ENCODE peak calls at places on chromosome 16, in six cellular contexts. N is H1, Y is K562, L is HCT116, S is NT2/D1, E is HepG2. T is an unnamed sample.

GRCh38 chr16:1310832-1311200 is 1.4 kb downstream of the UBE2I start:
- DNase-seq in N (no peak), Y (no peak), L (no peak), S (no peak), E (no peak), T (no peak)

GRCh38 chr16:9837481-9837880 is 344.7 kb downstream of the GRIN2A start:
- DNase-seq in N (no peak), Y (no peak), L (no peak), S (no peak), E (no peak), T (no peak)

GRCh38 chr16:82603784-82604411 is 22.9 kb upstream of the CDH13 start:
- DNase-seq in N (no peak), Y (no peak), L (peak; percentile 13), S (peak; percentile 70), E (peak; percentile 13), T (no peak)

GRCh38 chr16:75063549-75064082 is 53.0 kb downstream of the LDHD start:
- DNase-seq in N (no peak), Y (no peak), L (no peak), S (no peak), E (no peak), T (no peak)

GRCh38 chr16:17072104-17072503 is 398.7 kb downstream of the XYLT1 start:
- DNase-seq in N (no peak), Y (no peak), L (no peak), S (no peak), E (no peak), T (no peak)

GRCh38 chr16:84826558-84826941 is 6.8 kb downstream of the CRISPLD2 start:
- DNase-seq in N (no peak), Y (no peak), L (no peak), S (no peak), E (no peak), T (no peak)

GRCh38 chr16:54926166-54926838 is 4.4 kb upstream of the IRX5 start:
- DNase-seq in N (no peak), Y (no peak), L (no peak), S (no peak), E (no peak), T (no peak)

GRCh38 chr16:20997147-20997546 is 96.6 kb downstream of the LYRM1 start:
- DNase-seq in N (peak; percentile 27), Y (no peak), L (no peak), S (no peak), E (no peak), T (no peak)

GRCh38 chr16:77171750-77172635 is 19.0 kb upstream of the MON1B start:
- DNase-seq in N (no peak), Y (peak; percentile 59), L (peak; percentile 49), S (peak; percentile 58), E (peak; percentile 66), T (no peak)

GRCh38 chr16:69563605-69564580 is 1.9 kb upstream of the NFAT5 start:
- DNase-seq in N (peak; percentile 51), Y (no peak), L (no peak), S (peak; percentile 43), E (peak; percentile 49), T (peak; percentile 93)

GRCh38 chr16:83005653-83006160 is 378.9 kb downstream of the CDH13 start:
- DNase-seq in N (no peak), Y (no peak), L (no peak), S (no peak), E (no peak), T (no peak)

GRCh38 chr16:27217256-27217655 is 13.9 kb downstream of the KDM8 start:
- DNase-seq in N (no peak), Y (peak; percentile 66), L (no peak), S (peak; percentile 30), E (no peak), T (no peak)

GRCh38 chr16:9658157-9658556 is 524.1 kb downstream of the GRIN2A start:
- DNase-seq in N (peak; percentile 33), Y (no peak), L (no peak), S (no peak), E (no peak), T (no peak)

GRCh38 chr16:56514845-56515244 is 5.0 kb downstream of the BBS2 start:
- DNase-seq in N (no peak), Y (no peak), L (no peak), S (no peak), E (no peak), T (no peak)

GRCh38 chr16:86384263-86384649 is 126.1 kb upstream of the FOXF1 start:
- DNase-seq in N (no peak), Y (no peak), L (no peak), S (no peak), E (no peak), T (no peak)

GRCh38 chr16:60137891-60138290 is 1403.8 kb upstream of the GOT2 start:
- DNase-seq in N (no peak), Y (no peak), L (no peak), S (no peak), E (no peak), T (no peak)

GRCh38 chr16:87855852-87856715 is 13.2 kb downstream of the SLC7A5 start:
- DNase-seq in N (no peak), Y (no peak), L (no peak), S (no peak), E (peak; percentile 83), T (no peak)

GRCh38 chr16:49057391-49057790 is 224.2 kb downstream of the CBLN1 start:
- DNase-seq in N (no peak), Y (no peak), L (no peak), S (no peak), E (no peak), T (no peak)

GRCh38 chr16:49054606-49055005 is 227.0 kb downstream of the CBLN1 start:
- DNase-seq in N (no peak), Y (no peak), L (no peak), S (no peak), E (no peak), T (no peak)

GRCh38 chr16:49055824-49056545 is 225.7 kb downstream of the CBLN1 start:
- DNase-seq in N (no peak), Y (no peak), L (no peak), S (peak; percentile 27), E (no peak), T (no peak)

GRCh38 chr16:49058382-49058781 is 223.3 kb downstream of the CBLN1 start:
- DNase-seq in N (no peak), Y (no peak), L (no peak), S (no peak), E (no peak), T (no peak)

GRCh38 chr16:49056546-49056945 is 225.1 kb downstream of the CBLN1 start:
- DNase-seq in N (no peak), Y (no peak), L (no peak), S (no peak), E (no peak), T (no peak)
- TF ChIP-seq ZNF274 in N (no peak), Y (no peak), L (no peak), S (no peak), E (no peak), T (no peak)

DNA sequence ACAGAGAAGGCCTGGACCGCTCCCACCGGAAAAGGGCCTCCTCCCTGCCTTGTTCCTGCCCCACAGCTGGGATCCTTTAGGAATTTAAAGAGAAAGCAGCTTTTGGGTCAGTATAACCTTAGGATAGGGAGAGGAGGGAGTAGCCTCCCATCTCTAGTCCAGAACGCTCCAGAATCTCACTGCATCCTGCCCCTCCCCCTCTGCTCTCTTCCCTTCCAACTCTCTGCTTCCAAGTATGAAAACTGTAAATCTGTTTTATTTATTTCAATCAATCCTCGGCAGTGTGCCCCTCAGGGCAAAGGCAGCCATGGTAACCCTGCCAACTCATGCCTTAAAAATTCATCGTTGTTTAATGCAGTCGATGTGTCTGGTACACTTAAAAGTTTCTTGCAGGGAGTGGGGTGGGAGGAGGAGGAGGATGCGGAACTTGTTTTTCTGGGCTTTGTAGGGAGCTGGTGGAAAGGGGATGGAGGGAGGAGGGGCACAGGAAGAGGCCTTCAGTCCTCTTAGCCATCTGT is 21.2 kb upstream of the MTSS2 start:
- DNase-seq in N (no peak), Y (no peak), L (no peak), S (no peak), E (no peak), T (no peak)
- TF ChIP-seq ZNF274 in N (no peak), Y (no peak), L (no peak), S (no peak), E (no peak), T (no peak)

GRCh38 chr16:12613131-12613991 is 190.3 kb downstream of the CPPED1 start:
- DNase-seq in N (no peak), Y (peak; percentile 68), L (peak; percentile 94), S (peak; percentile 48), E (peak; percentile 100), T (peak; percentile 76)
- TF ChIP-seq ZNF274 in N (no peak), Y (no peak), L (no peak), S (no peak), E (no peak), T (no peak)

GRCh38 chr16:14177704-14178103 is 106.6 kb downstream of the MRTFB start:
- DNase-seq in N (no peak), Y (no peak), L (no peak), S (no peak), E (no peak), T (no peak)

GRCh38 chr16:14168146-14168545 is 97.0 kb downstream of the MRTFB start:
- DNase-seq in N (no peak), Y (no peak), L (no peak), S (no peak), E (no peak), T (no peak)

GRCh38 chr16:14172200-14172805 is 101.2 kb downstream of the MRTFB start:
- DNase-seq in N (no peak), Y (no peak), L (no peak), S (no peak), E (peak; percentile 48), T (no peak)
- TF ChIP-seq ZNF274 in N (no peak), Y (no peak), L (no peak), S (no peak), E (no peak), T (no peak)

GRCh38 chr16:70573451-70574121 is 50.0 kb downstream of the SF3B3 start:
- DNase-seq in N (no peak), Y (no peak), L (no peak), S (no peak), E (peak; percentile 35), T (no peak)
- TF ChIP-seq ZNF274 in N (no peak), Y (no peak), L (no peak), S (no peak), E (no peak), T (no peak)

GRCh38 chr16:78215222-78215621 is 115.8 kb downstream of the WWOX start:
- DNase-seq in N (no peak), Y (no peak), L (no peak), S (no peak), E (no peak), T (no peak)

GRCh38 chr16:78212674-78213073 is 113.2 kb downstream of the WWOX start:
- DNase-seq in N (peak; percentile 11), Y (no peak), L (no peak), S (no peak), E (no peak), T (no peak)

GRCh38 chr16:78213751-78214150 is 114.3 kb downstream of the WWOX start:
- DNase-seq in N (peak; percentile 39), Y (no peak), L (no peak), S (no peak), E (no peak), T (no peak)

GRCh38 chr16:78211951-78212350 is 112.5 kb downstream of the WWOX start:
- DNase-seq in N (peak; percentile 41), Y (no peak), L (peak; percentile 12), S (no peak), E (no peak), T (no peak)

GRCh38 chr16:78216166-78216745 is 116.8 kb downstream of the WWOX start:
- DNase-seq in N (no peak), Y (no peak), L (no peak), S (no peak), E (no peak), T (no peak)
- TF ChIP-seq ZNF274 in N (no peak), Y (no peak), L (no peak), S (no peak), E (no peak), T (no peak)